ENCODE peak calls at places on chromosomes 12 and 14, in four cellular contexts. Y, Z, X and J are unnamed samples.
A peak's percentile ranks its signal among the peaks of the same experiment; 100 is the strongest.

GRCh38 chr12:118370601-118371000 is 2.1 kb downstream of the TAOK3 start:
- DNase-seq in Y (no peak), Z (no peak), X (no peak), J (no peak)

GRCh38 chr14:65229431-65230286 is 127.3 kb upstream of the MAX start:
- DNase-seq in Y (peak; percentile 46), Z (no peak), X (peak; percentile 73), J (no peak)

GRCh38 chr12:1801285-1801975 is 18.9 kb upstream of the LRTM2 start:
- DNase-seq in Y (no peak), Z (no peak), X (no peak), J (no peak)

GRCh38 chr14:29603721-29604120 is 323.9 kb downstream of the PRKD1 start:
- DNase-seq in Y (no peak), Z (no peak), X (no peak), J (no peak)

GRCh38 chr12:13190275-13190674 is 6.3 kb upstream of the EMP1 start:
- DNase-seq in Y (no peak), Z (no peak), X (no peak), J (no peak)

GRCh38 chr12:96219700-96220206 is 25.6 kb downstream of the ELK3 start:
- DNase-seq in Y (peak; percentile 90), Z (peak; percentile 92), X (no peak), J (peak; percentile 96)

GRCh38 chr14:76546426-76547221 is 170.7 kb downstream of the ESRRB start:
- DNase-seq in Y (no peak), Z (no peak), X (peak; percentile 13), J (no peak)

GRCh38 chr14:95156153-95156764 is 1.1 kb downstream of the DICER1 start:
- DNase-seq in Y (peak; percentile 21), Z (no peak), X (no peak), J (no peak)

GRCh38 chr14:69154779-69155178 is 1.9 kb upstream of the DCAF5 start:
- DNase-seq in Y (peak; percentile 61), Z (no peak), X (no peak), J (no peak)

GRCh38 chr12:53223391-53224267 is 8.4 kb downstream of the RARG start:
- DNase-seq in Y (peak; percentile 77), Z (no peak), X (no peak), J (peak; percentile 83)

GRCh38 chr12:46260153-46260912 is 8.5 kb downstream of the SLC38A1 start:
- DNase-seq in Y (peak; percentile 74), Z (no peak), X (no peak), J (peak; percentile 49)

GRCh38 chr12:91105807-91106206 is 5.5 kb downstream of the LUM start:
- DNase-seq in Y (no peak), Z (no peak), X (no peak), J (peak; percentile 64)